ENCODE peak calls at places on chromosome 16, in nine cellular contexts. Y is tibial artery, F is GM23338, Z is esophagus muscularis mucosa, J is brain microvascular endothelial cell, G is dorsolateral prefrontal cortex, O is retinal pigment epithelial cell, X is mucosa of descending colon, K is RWPE1. B is an unnamed sample.

GRCh38 chr16:48373258-48374050 is 11.8 kb downstream of the SIAH1 start:
- DNase-seq in O (no peak), G (no peak), Y (no peak), K (no peak), Z (no peak), X (no peak), F (no peak), J (no peak), B (peak; percentile 10)

GRCh38 chr16:57194512-57194911 is 8.4 kb downstream of the RSPRY1 start:
- DNase-seq in Y (no peak), G (no peak), K (peak; percentile 88), Z (no peak), F (no peak), J (peak; percentile 88), O (peak; percentile 69), X (no peak), B (no peak)

GRCh38 chr16:52597772-52598483 is 51.0 kb upstream of the TOX3 start:
- DNase-seq in Z (no peak), F (peak; percentile 77), K (peak; percentile 17), O (no peak), Y (no peak), X (no peak), J (no peak), G (no peak), B (no peak)

GRCh38 chr16:22191966-22192260 is 14.2 kb upstream of the EEF2K start:
- DNase-seq in X (no peak), G (no peak), F (no peak), O (no peak), J (no peak), K (no peak), Z (no peak), Y (no peak), B (no peak)

GRCh38 chr16:20626971-20627370 is 50.8 kb upstream of the ACSM2B start:
- DNase-seq in F (no peak), X (no peak), K (no peak), G (no peak), O (no peak), Z (no peak), J (no peak), Y (no peak), B (no peak)

GRCh38 chr16:14003119-14003570 is 68.0 kb upstream of the MRTFB start:
- DNase-seq in F (peak; percentile 83), X (peak; percentile 53), Z (no peak), G (peak; percentile 84), O (no peak), Y (peak; percentile 79), K (peak; percentile 75), J (peak; percentile 44), B (peak; percentile 91)

GRCh38 chr16:84966150-84966447 is 45.2 kb downstream of the ZDHHC7 start:
- DNase-seq in G (no peak), X (no peak), Z (no peak), J (no peak), F (no peak), Y (no peak), K (no peak), O (no peak), B (no peak)

GRCh38 chr16:27265982-27266381 is 2.6 kb downstream of the NSMCE1 start:
- DNase-seq in Z (peak; percentile 37), Y (no peak), K (no peak), O (no peak), G (no peak), F (no peak), J (no peak), X (no peak), B (peak; percentile 6)

GRCh38 chr16:51137097-51137496 is 14.0 kb downstream of the SALL1 start:
- DNase-seq in K (no peak), X (no peak), Y (no peak), J (no peak), G (peak; percentile 47), F (no peak), O (no peak), Z (no peak), B (no peak)

GRCh38 chr16:86697715-86698114 is 119.4 kb downstream of the FOXL1 start:
- DNase-seq in X (no peak), O (no peak), K (no peak), J (peak; percentile 33), Y (no peak), G (no peak), F (no peak), Z (no peak), B (no peak)

GRCh38 chr16:4915226-4915761 is 21.7 kb downstream of the PPL start:
- DNase-seq in G (no peak), K (no peak), X (no peak), Z (no peak), F (no peak), O (peak; percentile 71), J (peak; percentile 94), Y (no peak), B (no peak)

GRCh38 chr16:54077412-54077821 is 209.2 kb downstream of the IRX3 start:
- DNase-seq in Z (no peak), G (no peak), Y (no peak), O (peak; percentile 23), J (peak; percentile 84), X (no peak), F (no peak), K (peak; percentile 78), B (no peak)

GRCh38 chr16:81445143-81445922 is 725 bp downstream of the CMIP start:
- DNase-seq in J (no peak), Z (no peak), X (peak; percentile 72), G (no peak), K (peak; percentile 42), Y (no peak), O (no peak), F (peak; percentile 73), B (no peak)

DNA sequence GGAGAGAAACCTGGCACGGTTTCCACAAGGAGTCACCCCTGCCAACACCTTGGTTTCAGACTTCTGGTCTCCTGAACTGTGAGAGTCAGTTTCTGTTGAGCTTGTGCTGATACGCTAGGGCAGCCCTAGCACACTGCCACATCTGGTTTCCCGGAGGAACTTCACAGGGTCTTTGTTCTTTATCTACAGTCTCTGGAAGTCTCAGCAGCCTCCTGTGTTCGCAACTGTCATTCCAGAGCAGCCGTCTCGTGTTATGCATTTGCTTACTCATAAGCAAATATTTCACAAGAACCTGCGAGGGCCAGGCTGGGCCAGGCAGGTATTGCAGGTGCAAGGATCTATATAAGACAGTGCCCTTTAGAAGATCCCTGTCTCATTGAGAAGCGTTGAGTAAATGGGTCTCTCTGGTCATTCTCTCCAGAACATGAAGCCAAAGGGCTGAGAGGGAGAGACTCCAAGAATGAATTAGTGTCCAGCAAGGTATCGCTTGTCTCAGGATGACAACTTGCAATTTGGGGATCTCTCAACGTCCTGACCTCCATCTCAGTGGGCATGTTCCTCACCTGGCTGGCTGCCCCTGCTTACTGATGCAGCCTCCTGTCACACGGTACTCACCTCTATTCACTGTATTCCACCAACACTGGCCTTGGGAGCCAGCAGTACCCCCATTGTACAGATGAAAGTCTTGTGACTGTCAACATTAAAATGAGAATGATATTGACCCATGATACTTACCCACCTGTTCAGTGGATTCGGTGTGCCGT is 141.2 kb downstream of the WWOX start:
- DNase-seq in G (no peak), Y (no peak), K (peak; percentile 35), J (no peak), Z (peak; percentile 39), O (no peak), F (peak; percentile 42), X (no peak), B (no peak)
- TF ChIP-seq CTCF in G (no peak), Y (no peak), K (no peak), J (no peak), Z (no peak), O (no peak), F (no peak), X (no peak), B (no peak)

GRCh38 chr16:30581462-30581861 is 4.0 kb downstream of the ZNF785 start:
- DNase-seq in G (no peak), J (no peak), Z (no peak), X (peak; percentile 26), F (no peak), K (no peak), Y (no peak), O (no peak), B (no peak)
- TF ChIP-seq CTCF in G (no peak), J (no peak), Z (no peak), X (no peak), F (no peak), K (no peak), Y (no peak), O (no peak), B (no peak)

DNA sequence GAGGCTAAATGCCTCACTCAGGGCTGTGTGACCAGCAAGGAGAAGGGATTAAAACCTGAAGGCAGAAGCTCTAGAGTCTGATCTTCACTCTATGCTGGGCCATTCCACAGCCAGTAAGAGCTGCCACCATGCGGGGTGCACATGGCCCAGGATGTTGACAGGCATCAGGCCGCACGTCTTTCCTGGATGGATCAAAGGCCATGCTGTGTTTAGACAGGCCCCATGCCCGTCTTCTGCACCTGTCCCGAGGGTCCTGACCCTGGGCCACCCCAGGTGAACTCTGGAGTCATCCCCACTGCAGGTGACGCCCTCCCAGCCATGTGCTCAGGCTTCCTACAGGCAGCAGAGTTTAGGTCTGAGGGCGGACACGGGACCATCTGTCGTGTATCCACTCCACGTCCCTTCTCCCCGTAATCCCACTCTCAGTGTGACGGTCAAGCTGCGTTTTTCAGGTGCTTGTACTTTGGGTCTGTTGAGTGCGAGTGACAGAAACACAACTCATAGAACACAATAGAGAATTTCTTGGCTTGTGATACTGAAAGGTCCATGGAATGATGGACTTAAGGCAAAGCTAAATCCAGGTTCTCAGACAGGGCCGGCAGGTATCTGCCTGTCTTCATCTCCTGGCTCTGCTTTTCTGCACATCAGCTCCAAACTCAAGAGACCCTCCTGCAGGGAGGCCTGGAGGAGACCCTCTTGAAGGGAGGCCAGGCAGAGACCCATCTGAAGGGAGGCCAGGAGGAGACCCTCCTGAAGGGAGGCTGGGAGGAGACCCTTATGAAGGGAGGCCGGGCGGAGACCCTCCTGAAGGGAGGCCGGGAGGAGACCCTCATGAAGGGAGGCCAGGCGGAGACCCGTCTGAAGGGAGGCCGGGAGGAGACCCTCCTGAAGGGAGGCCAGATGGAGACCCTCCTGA is 13.2 kb downstream of the ZNF469 start:
- DNase-seq in X (no peak), J (no peak), G (no peak), F (no peak), K (no peak), O (no peak), Z (no peak), Y (no peak), B (no peak)
- TF ChIP-seq CTCF in X (no peak), J (no peak), G (no peak), F (no peak), K (no peak), O (no peak), Z (no peak), Y (no peak), B (no peak)

GRCh38 chr16:528111-529011 is 849 bp downstream of the CAPN15 start:
- DNase-seq in Z (no peak), Y (no peak), O (no peak), G (no peak), K (peak; percentile 70), X (peak; percentile 80), J (no peak), F (peak; percentile 63), B (no peak)

GRCh38 chr16:529012-529575 is 1.6 kb downstream of the CAPN15 start:
- DNase-seq in Y (no peak), K (no peak), J (no peak), Z (no peak), X (peak; percentile 71), F (no peak), O (no peak), G (no peak), B (no peak)

GRCh38 chr16:526181-527014 is 1.1 kb upstream of the CAPN15 start:
- DNase-seq in Y (peak; percentile 74), Z (no peak), K (no peak), X (no peak), O (peak; percentile 23), G (no peak), J (no peak), F (peak; percentile 76), B (no peak)

GRCh38 chr16:525520-526180 is 1.9 kb upstream of the CAPN15 start:
- DNase-seq in O (peak; percentile 72), X (no peak), Z (no peak), Y (no peak), G (peak; percentile 26), K (peak; percentile 75), J (peak; percentile 82), F (no peak), B (no peak)

GRCh38 chr16:527015-527903 is at the start of gene CAPN15:
- DNase-seq in X (peak; percentile 92), F (peak; percentile 90), J (peak; percentile 69), Z (peak; percentile 95), Y (peak; percentile 93), G (peak; percentile 82), O (peak; percentile 59), K (peak; percentile 69), B (peak; percentile 97)
- TF ChIP-seq CTCF in X (peak; percentile 15), F (no peak), J (no peak), Z (no peak), Y (peak; percentile 33), G (no peak), O (no peak), K (no peak), B (peak; percentile 33)

B was measured in osteocyte.